ENCODE peak calls at places on chromosomes 13 and 19, in six cellular contexts. L, X, E, Q, N and U are unnamed samples.

GRCh38 chr13:99905224-99905623 is 66.3 kb downstream of the ZIC5 start:
- DNase-seq in Q (no peak), X (no peak), N (no peak), L (no peak), E (no peak), U (no peak)

GRCh38 chr13:113848020-113848419 is 15.9 kb downstream of the GAS6 start:
- DNase-seq in N (no peak), X (no peak), Q (no peak), E (peak), L (no peak), U (no peak)

GRCh38 chr13:48896312-48896711 is 79.4 kb upstream of the FNDC3A start:
- DNase-seq in E (no peak), Q (no peak), N (no peak), X (no peak), L (no peak), U (no peak)

GRCh38 chr19:12956446-12957388 is at the start of gene GADD45GIP1:
- DNase-seq in N (peak), X (no peak), L (peak), E (peak), Q (peak), U (no peak)

GRCh38 chr13:106205871-106206270 is 329.6 kb downstream of the EFNB2 start:
- DNase-seq in L (no peak), N (no peak), X (no peak), Q (no peak), E (no peak), U (no peak)

GRCh38 chr13:86193281-86193680 is 394.1 kb upstream of the SLITRK6 start:
- DNase-seq in X (no peak), E (no peak), N (no peak), Q (no peak), L (no peak), U (no peak)

GRCh38 chr19:3057275-3057714 is 5.0 kb downstream of the TLE5 start:
- DNase-seq in E (peak), N (peak), Q (no peak), L (no peak), X (no peak), U (peak)

GRCh38 chr19:42569193-42569592 is 25.5 kb downstream of the CEACAM8 start:
- DNase-seq in N (no peak), E (no peak), X (no peak), L (no peak), Q (peak), U (no peak)

GRCh38 chr13:49502954-49503353 is 7.2 kb downstream of the PHF11 start:
- DNase-seq in Q (no peak), L (no peak), X (no peak), N (no peak), E (no peak), U (no peak)

GRCh38 chr13:27712421-27712820 is 79.9 kb upstream of the GSX1 start:
- DNase-seq in X (no peak), Q (no peak), N (peak), E (no peak), L (no peak), U (no peak)

GRCh38 chr19:38596057-38596981 is 21.4 kb downstream of the MAP4K1 start:
- DNase-seq in E (peak), X (no peak), N (peak), Q (no peak), L (no peak), U (peak)

GRCh38 chr19:45406957-45407375 is 522 bp downstream of the POLR1G start:
- DNase-seq in E (no peak), N (no peak), Q (no peak), L (no peak), X (no peak), U (no peak)

GRCh38 chr19:31270897-31271568 is 78.2 kb downstream of the TSHZ3 start:
- DNase-seq in Q (no peak), N (no peak), E (peak), X (no peak), L (no peak), U (no peak)

GRCh38 chr13:27000686-27001085 is 170.9 kb downstream of the USP12 start:
- DNase-seq in Q (no peak), E (no peak), N (no peak), L (no peak), X (no peak), U (no peak)

GRCh38 chr19:13118424-13119193 is 545 bp downstream of the NACC1 start:
- DNase-seq in Q (peak), L (no peak), N (peak), X (no peak), E (no peak), U (no peak)

GRCh38 chr13:40315416-40316064 is 350.9 kb downstream of the FOXO1 start:
- DNase-seq in Q (no peak), N (no peak), X (peak), E (peak), L (no peak), U (no peak)

GRCh38 chr13:97130201-97130600 is 91.9 kb upstream of the MBNL2 start:
- DNase-seq in Q (no peak), N (no peak), L (no peak), X (no peak), E (no peak), U (no peak)

GRCh38 chr19:52739576-52739975 is 4.7 kb upstream of the ZNF611 start:
- DNase-seq in Q (no peak), N (no peak), E (no peak), L (no peak), X (no peak), U (no peak)

GRCh38 chr19:57351867-57352266 is 796 bp downstream of the ZNF304 start:
- DNase-seq in X (no peak), L (no peak), E (no peak), Q (no peak), N (no peak), U (no peak)

GRCh38 chr13:101552797-101553196 is 100.3 kb downstream of the ITGBL1 start:
- DNase-seq in L (no peak), X (no peak), N (no peak), Q (no peak), E (no peak), U (no peak)